ENCODE peak calls at places on chromosome 22, in seven cellular contexts. L is CD8-positive, alpha-beta T cell; Y is stimulated activated CD8-positive, alpha-beta memory T cell treated with anti-CD3 and anti-CD28 coated beads, Interleukin-15, amount 100 ng/mL, for 1 hour; R is MCF 10A; U is H9; C is posterior cingulate gyrus; O is hippocampal formation. D is an unnamed sample.

GRCh38 chr22:40609216-40609615 is 27.3 kb downstream of the MRTFA start:
- DNase-seq in Y (no peak), O (no peak), R (no peak), L (no peak), C (no peak), U (no peak), D (no peak)

GRCh38 chr22:49153921-49154320 is 673.8 kb downstream of the BRD1 start:
- DNase-seq in R (no peak), L (no peak), C (no peak), O (no peak), U (no peak), Y (no peak), D (no peak)

GRCh38 chr22:47335460-47335859 is 573.0 kb downstream of the TBC1D22A start:
- DNase-seq in Y (no peak), R (no peak), L (no peak), O (no peak), U (no peak), C (no peak), D (no peak)

GRCh38 chr22:43847376-43848289 is 14.7 kb downstream of the SULT4A1 start:
- DNase-seq in Y (no peak), U (peak), L (no peak), O (no peak), R (no peak), C (peak), D (no peak)

GRCh38 chr22:37726240-37726887 is 29.5 kb downstream of the TRIOBP start:
- DNase-seq in C (no peak), L (no peak), R (peak), O (no peak), U (no peak), Y (no peak), D (no peak)

GRCh38 chr22:26336773-26337172 is 92.3 kb upstream of the ASPHD2 start:
- DNase-seq in C (no peak), L (no peak), O (no peak), R (no peak), U (no peak), Y (no peak), D (no peak)

GRCh38 chr22:37501610-37502341 is 15.6 kb upstream of the MFNG start:
- DNase-seq in Y (no peak), L (no peak), C (no peak), R (peak), U (no peak), O (no peak), D (peak)

GRCh38 chr22:48940988-48941902 is 886.4 kb downstream of the BRD1 start:
- DNase-seq in U (peak), R (no peak), C (no peak), O (no peak), Y (no peak), L (no peak), D (no peak)

GRCh38 chr22:42433754-42434153 is 1.6 kb upstream of the NFAM1 start:
- DNase-seq in L (no peak), O (no peak), U (no peak), R (peak), C (no peak), Y (no peak), D (no peak)

GRCh38 chr22:38758276-38758945 is 2.6 kb upstream of the SUN2 start:
- DNase-seq in U (no peak), O (no peak), R (no peak), C (no peak), L (peak), Y (peak), D (no peak)

GRCh38 chr22:49960967-49961600 is 512 bp downstream of the PIM3 start:
- DNase-seq in U (no peak), O (no peak), L (peak), R (no peak), Y (no peak), C (peak), D (no peak)

GRCh38 chr22:48887394-48888332 is 940.0 kb downstream of the BRD1 start:
- DNase-seq in C (no peak), Y (no peak), L (no peak), U (no peak), R (no peak), O (no peak), D (no peak)

GRCh38 chr22:47106806-47107205 is 344.4 kb downstream of the TBC1D22A start:
- DNase-seq in U (no peak), Y (no peak), O (no peak), R (no peak), C (no peak), L (no peak), D (no peak)

GRCh38 chr22:26259510-26259909 is 90.2 kb downstream of the SEZ6L start:
- DNase-seq in U (peak), R (peak), C (no peak), L (no peak), O (no peak), Y (no peak), D (no peak)